ENCODE peak calls at places on chromosome 5, in nine cellular contexts. Q, S, E, M, Z, C, U, B and L are unnamed samples.

GRCh38 chr5:140785905-140786686 is at the start of gene PCDHA1:
- DNase-seq in Q (no peak), S (no peak), E (no peak), M (peak), Z (no peak), C (no peak), U (no peak), B (no peak), L (no peak)

GRCh38 chr5:168415971-168416370 is 70.3 kb upstream of the RARS1 start:
- DNase-seq in Q (no peak), S (no peak), E (no peak), M (no peak), Z (no peak), C (no peak), U (no peak), B (no peak), L (no peak)

GRCh38 chr5:41065691-41066335 is 5.3 kb downstream of the MROH2B start:
- DNase-seq in Q (no peak), S (no peak), E (no peak), M (no peak), Z (no peak), C (no peak), U (no peak), B (no peak), L (no peak)

GRCh38 chr5:169354263-169354662 is 53.3 kb upstream of the SLIT3 start:
- DNase-seq in Q (peak), S (no peak), E (no peak), M (no peak), Z (no peak), C (no peak), U (no peak), B (no peak), L (no peak)

GRCh38 chr5:169980418-169981053 is at the start of gene INSYN2B:
- DNase-seq in Q (peak), S (peak), E (no peak), M (peak), Z (peak), C (no peak), U (peak), B (no peak), L (peak)

GRCh38 chr5:5271606-5272321 is 131.6 kb downstream of the ADAMTS16 start:
- DNase-seq in Q (peak), S (no peak), E (no peak), M (peak), Z (no peak), C (no peak), U (no peak), B (no peak), L (no peak)

GRCh38 chr5:175520873-175521272 is 42.5 kb downstream of the SFXN1 start:
- DNase-seq in Q (no peak), S (no peak), E (peak), M (no peak), Z (no peak), C (no peak), U (no peak), B (no peak), L (no peak)

GRCh38 chr5:160850439-160850838 is 1.6 kb downstream of the ATP10B start:
- DNase-seq in Q (no peak), S (no peak), E (no peak), M (peak), Z (no peak), C (no peak), U (no peak), B (no peak), L (no peak)

GRCh38 chr5:104347119-104347708 is 784.6 kb upstream of the NUDT12 start:
- DNase-seq in Q (peak), S (no peak), E (no peak), M (peak), Z (no peak), C (no peak), U (no peak), B (no peak), L (no peak)

GRCh38 chr5:118580959-118581358 is 407.4 kb downstream of the DTWD2 start:
- DNase-seq in Q (peak), S (no peak), E (no peak), M (no peak), Z (no peak), C (no peak), U (no peak), B (no peak), L (no peak)

GRCh38 chr5:161311141-161311708 is 235.3 kb downstream of the GABRB2 start:
- DNase-seq in Q (no peak), S (no peak), E (no peak), M (no peak), Z (no peak), C (no peak), U (no peak), B (no peak), L (no peak)

GRCh38 chr5:40841068-40841805 is at the start of gene CARD6:
- DNase-seq in Q (peak), S (no peak), E (no peak), M (no peak), Z (no peak), C (peak), U (no peak), B (peak), L (no peak)

GRCh38 chr5:66554211-66554610 is 42.0 kb upstream of the MAST4 start:
- DNase-seq in Q (peak), S (no peak), E (no peak), M (no peak), Z (no peak), C (no peak), U (no peak), B (no peak), L (no peak)

GRCh38 chr5:14143843-14144585 is 872 bp downstream of the TRIO start:
- DNase-seq in Q (peak), S (peak), E (peak), M (no peak), Z (peak), C (peak), U (peak), B (peak), L (no peak)

DNA sequence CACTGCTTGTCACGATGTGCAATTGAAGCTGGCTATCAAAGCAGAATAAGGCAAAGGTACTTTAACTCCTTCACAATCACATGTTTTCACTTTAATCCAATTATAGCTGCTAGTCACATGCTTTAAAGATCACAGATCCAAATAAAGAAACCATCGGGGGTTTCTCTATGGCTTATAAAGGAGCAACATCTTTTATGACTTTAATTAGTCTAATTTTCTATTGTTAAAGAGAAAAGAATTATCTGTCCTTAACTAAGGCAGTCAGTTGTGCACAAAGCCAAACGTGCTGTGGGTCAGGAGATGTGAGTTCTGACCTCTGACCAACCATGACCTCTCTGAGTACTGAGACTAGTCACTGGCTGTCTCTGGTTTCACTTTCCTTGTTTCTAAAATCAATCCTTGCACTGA is 561.1 kb downstream of the RAB3C start:
- DNase-seq in Q (no peak), S (no peak), E (no peak), M (no peak), Z (no peak), C (no peak), U (no peak), B (no peak), L (no peak)
- H3K27ac ChIP-seq in Q (no peak), S (no peak), E (no peak), M (no peak), Z (no peak), C (no peak), U (no peak), B (no peak), L (no peak)

DNA sequence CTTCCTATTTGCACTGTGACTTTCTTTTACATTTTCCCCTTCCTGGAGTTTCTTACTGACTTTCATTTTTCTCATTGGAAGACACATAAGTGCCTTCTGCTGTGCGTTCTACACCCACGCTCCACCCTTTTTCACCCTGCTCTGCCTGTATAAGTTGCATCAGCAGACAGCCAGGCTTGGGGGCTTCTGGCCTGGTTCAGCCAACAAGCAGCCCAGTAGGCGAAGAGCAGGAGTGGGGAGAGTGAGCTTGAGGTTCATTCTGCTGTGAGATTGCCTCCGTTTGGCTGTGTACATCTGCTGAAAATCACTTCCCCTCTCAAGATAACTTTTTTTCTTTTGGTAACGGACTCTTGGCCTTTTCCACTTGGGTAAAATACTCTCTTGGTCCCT is 38.4 kb downstream of the RASGRF2 start:
- DNase-seq in Q (no peak), S (no peak), E (no peak), M (no peak), Z (no peak), C (peak), U (no peak), B (no peak), L (no peak)
- H3K4me3 ChIP-seq in Q (no peak), S (no peak), E (peak), M (no peak), Z (no peak), C (peak), U (no peak), B (peak), L (no peak)

GRCh38 chr5:72957337-72957736 is 1.5 kb downstream of the FCHO2 start:
- DNase-seq in Q (peak), S (no peak), E (no peak), M (no peak), Z (no peak), C (no peak), U (no peak), B (no peak), L (no peak)
- H3K27ac ChIP-seq in Q (peak), S (peak), E (no peak), M (no peak), Z (peak), C (no peak), U (no peak), B (no peak), L (no peak)

GRCh38 chr5:158943057-158943456 is 156.7 kb downstream of the EBF1 start:
- DNase-seq in Q (peak), S (no peak), E (no peak), M (no peak), Z (no peak), C (no peak), U (no peak), B (no peak), L (peak)
- H3K4me3 ChIP-seq in Q (no peak), S (no peak), E (no peak), M (no peak), Z (no peak), C (no peak), U (no peak), B (no peak), L (no peak)

GRCh38 chr5:111234125-111234524 is 9.9 kb downstream of the CAMK4 start:
- DNase-seq in Q (no peak), S (no peak), E (no peak), M (no peak), Z (no peak), C (peak), U (no peak), B (peak), L (no peak)
- H3K27ac ChIP-seq in Q (no peak), S (no peak), E (no peak), M (no peak), Z (no peak), C (peak), U (no peak), B (peak), L (no peak)

DNA sequence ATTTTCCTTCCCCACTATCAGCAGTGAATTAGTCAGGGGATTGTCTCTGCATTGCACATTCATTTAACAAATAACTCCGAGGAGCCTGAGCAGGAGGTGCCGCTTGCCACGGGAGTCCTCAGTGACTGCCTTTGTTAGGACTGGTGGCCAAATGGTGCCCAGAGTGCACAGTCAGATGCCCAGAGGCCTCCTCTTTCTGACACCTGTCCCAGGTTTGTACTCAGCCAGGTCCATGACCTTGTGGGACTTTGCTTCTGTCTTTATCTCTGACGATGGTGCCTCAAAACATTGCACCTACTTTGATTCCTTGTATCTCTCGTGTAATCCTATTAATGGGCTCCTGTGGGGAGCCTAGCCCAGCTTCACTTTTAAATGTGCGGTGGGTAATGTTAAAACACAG is 4.3 kb downstream of the SRD5A1 start:
- DNase-seq in Q (no peak), S (no peak), E (no peak), M (peak), Z (no peak), C (no peak), U (no peak), B (no peak), L (no peak)
- H3K4me3 ChIP-seq in Q (no peak), S (no peak), E (no peak), M (no peak), Z (no peak), C (no peak), U (no peak), B (no peak), L (no peak)